ENCODE peak calls at places on chromosomes 13 and 19, in five cellular contexts. L is neural progenitor cell, W is tibial nerve, I is ascending aorta, R is GM23248. S is an unnamed sample.

GRCh38 chr19:13068064-13068807 is 34.4 kb downstream of the LYL1 start:
- DNase-seq in I (no peak), W (no peak), L (no peak), R (no peak), S (no peak)

GRCh38 chr19:45507864-45508680 is 793 bp downstream of the VASP start:
- DNase-seq in I (no peak), W (no peak), R (peak; percentile 65), L (peak; percentile 57), S (no peak)

GRCh38 chr13:40780822-40781401 is 8.5 kb upstream of the SLC25A15 start:
- DNase-seq in W (no peak), R (peak; percentile 39), L (no peak), I (no peak), S (no peak)

GRCh38 chr19:33809960-33810359 is 13.3 kb downstream of the KCTD15 start:
- DNase-seq in I (no peak), L (no peak), R (peak; percentile 44), W (no peak), S (no peak)

GRCh38 chr19:45752639-45753038 is 16.4 kb downstream of the SIX5 start:
- DNase-seq in I (no peak), W (no peak), R (peak; percentile 26), L (no peak), S (no peak)

GRCh38 chr19:32498641-32499200 is 82.3 kb upstream of the PDCD5 start:
- DNase-seq in L (no peak), R (no peak), I (no peak), W (no peak), S (no peak)

GRCh38 chr19:45911291-45911690 is 3.3 kb downstream of the NANOS2 start:
- DNase-seq in L (no peak), W (no peak), I (no peak), R (no peak), S (no peak)

GRCh38 chr19:28633223-28634030 is 579.5 kb downstream of the UQCRFS1 start:
- DNase-seq in L (peak; percentile 74), W (no peak), I (no peak), R (peak; percentile 75), S (no peak)

GRCh38 chr13:49319555-49320350 is 72.0 kb downstream of the CDADC1 start:
- DNase-seq in I (no peak), L (no peak), R (peak; percentile 54), W (no peak), S (peak; percentile 54)

GRCh38 chr19:48480151-48480475 is 10.9 kb downstream of the CYTH2 start:
- DNase-seq in W (peak; percentile 48), I (no peak), L (no peak), R (peak; percentile 75), S (no peak)

GRCh38 chr19:48480476-48481190 is 11.5 kb downstream of the CYTH2 start:
- DNase-seq in W (peak; percentile 48), L (no peak), R (peak; percentile 82), I (no peak), S (no peak)

GRCh38 chr19:48481846-48482639 is 12.9 kb downstream of the CYTH2 start:
- DNase-seq in W (no peak), L (no peak), I (no peak), R (peak; percentile 76), S (no peak)

GRCh38 chr19:48479686-48480085 is 10.5 kb downstream of the CYTH2 start:
- DNase-seq in I (no peak), L (no peak), W (no peak), R (no peak), S (no peak)

DNA sequence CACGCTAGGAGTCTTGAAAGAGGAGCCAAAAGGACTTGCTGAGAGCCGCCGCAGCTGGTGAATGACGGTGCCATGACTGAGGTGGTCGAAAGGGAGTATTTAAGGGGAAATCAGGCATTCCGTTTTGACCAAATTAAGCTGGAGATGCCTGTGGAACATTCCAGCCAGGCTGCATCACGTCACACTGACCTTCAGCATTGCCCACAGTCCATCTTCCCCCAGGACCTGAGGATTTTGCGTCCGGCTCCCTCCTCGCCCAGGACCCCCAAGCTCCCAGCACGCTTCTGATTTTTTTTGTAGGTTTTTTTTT is 12.0 kb downstream of the CYTH2 start:
- DNase-seq in R (no peak), L (no peak), I (no peak), W (no peak), S (peak; percentile 11)
- H3K4me3 ChIP-seq in R (peak overlapping the region; percentile 66), L (no peak overlapping the region), I (peak overlapping the region; percentile 76), W (no peak overlapping the region), S (no peak overlapping the region)

DNA sequence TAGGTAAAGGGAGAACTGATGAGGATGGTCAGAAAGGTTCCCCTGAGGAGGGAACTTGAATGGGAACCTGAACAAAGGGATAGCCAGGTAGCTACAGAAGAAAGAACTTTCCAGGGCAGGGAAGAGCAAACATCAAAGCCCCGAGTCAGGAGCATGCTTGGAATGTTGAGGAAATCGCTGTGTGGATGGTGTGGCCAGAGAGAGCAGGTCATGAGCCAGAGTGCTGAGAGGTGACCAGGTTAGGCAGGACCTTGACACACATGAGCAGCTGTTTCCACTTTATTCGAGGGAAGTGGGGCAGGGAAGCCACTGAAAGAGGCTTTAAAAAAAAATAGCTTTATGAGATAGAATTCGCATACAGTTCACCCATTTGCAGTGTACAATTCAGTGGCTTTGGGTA is 4.4 kb downstream of the RAB8A start:
- DNase-seq in L (no peak), I (no peak), W (no peak), R (no peak), S (no peak)
- H3K27ac ChIP-seq in L (no peak overlapping the region), I (no peak overlapping the region), W (no peak overlapping the region), R (no peak overlapping the region), S (no peak overlapping the region)

GRCh38 chr13:97225533-97225932 is 3.4 kb downstream of the MBNL2 start:
- DNase-seq in W (no peak), R (no peak), L (no peak), I (no peak), S (no peak)

GRCh38 chr13:97226788-97227627 is 4.9 kb downstream of the MBNL2 start:
- DNase-seq in I (no peak), L (no peak), R (peak; percentile 58), W (no peak), S (no peak)

GRCh38 chr13:97223711-97224461 is 1.8 kb downstream of the MBNL2 start:
- DNase-seq in W (peak; percentile 81), I (no peak), R (peak; percentile 94), L (peak; percentile 42), S (peak; percentile 83)

GRCh38 chr13:97224544-97225324 is 2.6 kb downstream of the MBNL2 start:
- DNase-seq in W (peak; percentile 40), R (peak; percentile 65), I (no peak), L (no peak), S (no peak)

DNA sequence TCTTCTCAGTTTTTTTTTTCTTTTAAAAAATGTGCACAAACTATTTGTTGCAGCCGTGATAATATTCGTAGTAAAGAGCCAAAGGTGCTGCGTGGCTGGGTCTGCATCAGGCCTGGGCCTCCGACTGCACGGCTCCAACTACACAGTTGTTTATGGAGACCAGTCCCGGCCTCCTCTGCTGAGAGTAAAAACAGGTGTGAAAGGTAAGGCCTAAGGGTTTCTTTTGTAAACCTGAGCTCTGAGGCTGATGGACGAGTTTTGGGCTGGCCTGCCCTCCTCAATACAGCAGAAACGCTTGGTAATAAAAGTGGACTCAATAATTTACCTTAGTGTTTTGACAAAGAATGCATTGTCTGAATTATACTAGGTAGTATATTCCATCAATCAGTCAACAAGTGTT is 3.9 kb downstream of the MBNL2 start:
- DNase-seq in I (no peak), L (no peak), W (no peak), R (no peak), S (no peak)
- H3K4me3 ChIP-seq in I (peak overlapping the region; percentile 78), L (no peak overlapping the region), W (peak overlapping the region; percentile 37), R (peak overlapping the region; percentile 91), S (peak overlapping the region; percentile 82)

GRCh38 chr19:57747472-57747807 is 825 bp downstream of the ZNF776 start:
- DNase-seq in R (peak; percentile 16), L (no peak), I (no peak), W (no peak), S (no peak)
- H3K27ac ChIP-seq in R (no peak overlapping the region), L (no peak overlapping the region), I (no peak overlapping the region), W (peak overlapping the region; percentile 89), S (no peak overlapping the region)

GRCh38 chr13:75327132-75327505 is 154.8 kb downstream of the TBC1D4 start:
- DNase-seq in L (no peak), W (no peak), R (no peak), I (no peak), S (no peak)
- H3K4me3 ChIP-seq in L (no peak overlapping the region), W (no peak overlapping the region), R (no peak overlapping the region), I (no peak overlapping the region), S (no peak overlapping the region)